ENCODE peak calls at places on chromosome 7, in seven cellular contexts. One of them, this sample, is unnamed.

GRCh38 chr7:84675633-84676034 is 481.0 kb upstream of the SEMA3A start:
- DNase-seq in mesenchymal stem cell: no peak
- DNase-seq in GM23248: no peak
- DNase-seq in neuronal stem cell: no peak
- DNase-seq in IMR-90: no peak
- DNase-seq in fibroblast of lung: peak; percentile 22
- DNase-seq in SK-N-SH: peak; percentile 21
- DNase-seq in this sample: no peak

GRCh38 chr7:70553364-70553763 is 578.6 kb upstream of the GALNT17 start:
- DNase-seq in mesenchymal stem cell: no peak
- DNase-seq in IMR-90: no peak
- DNase-seq in GM23248: no peak
- DNase-seq in fibroblast of lung: no peak
- DNase-seq in neuronal stem cell: no peak
- DNase-seq in SK-N-SH: no peak
- DNase-seq in this sample: no peak

GRCh38 chr7:91519241-91520200 is 255.3 kb downstream of the FZD1 start:
- DNase-seq in fibroblast of lung: peak; percentile 13
- DNase-seq in GM23248: no peak
- DNase-seq in SK-N-SH: no peak
- DNase-seq in mesenchymal stem cell: no peak
- DNase-seq in neuronal stem cell: peak; percentile 33
- DNase-seq in IMR-90: no peak
- DNase-seq in this sample: no peak

GRCh38 chr7:32501522-32501921 is 6.2 kb downstream of the AVL9 start:
- DNase-seq in SK-N-SH: no peak
- DNase-seq in GM23248: peak; percentile 81
- DNase-seq in IMR-90: peak; percentile 66
- DNase-seq in mesenchymal stem cell: peak; percentile 36
- DNase-seq in fibroblast of lung: peak; percentile 33
- DNase-seq in neuronal stem cell: no peak
- DNase-seq in this sample: no peak

GRCh38 chr7:10579561-10579960 is 394.1 kb upstream of the PHF14 start:
- DNase-seq in fibroblast of lung: no peak
- DNase-seq in GM23248: no peak
- DNase-seq in IMR-90: no peak
- DNase-seq in mesenchymal stem cell: no peak
- DNase-seq in neuronal stem cell: peak; percentile 1
- DNase-seq in SK-N-SH: peak; percentile 48
- DNase-seq in this sample: no peak

GRCh38 chr7:584820-585219 is 65.2 kb upstream of the PDGFA start:
- DNase-seq in IMR-90: no peak
- DNase-seq in mesenchymal stem cell: no peak
- DNase-seq in neuronal stem cell: no peak
- DNase-seq in GM23248: no peak
- DNase-seq in SK-N-SH: no peak
- DNase-seq in fibroblast of lung: no peak
- DNase-seq in this sample: no peak

GRCh38 chr7:132548489-132549078 is 27.7 kb downstream of the PLXNA4 start:
- DNase-seq in GM23248: peak; percentile 48
- DNase-seq in fibroblast of lung: peak; percentile 50
- DNase-seq in IMR-90: peak; percentile 33
- DNase-seq in mesenchymal stem cell: no peak
- DNase-seq in neuronal stem cell: no peak
- DNase-seq in SK-N-SH: no peak
- DNase-seq in this sample: no peak

GRCh38 chr7:55052081-55052480 is 33.3 kb downstream of the EGFR start:
- DNase-seq in mesenchymal stem cell: peak; percentile 73
- DNase-seq in SK-N-SH: no peak
- DNase-seq in IMR-90: peak; percentile 96
- DNase-seq in fibroblast of lung: peak; percentile 56
- DNase-seq in GM23248: peak; percentile 92
- DNase-seq in neuronal stem cell: no peak
- DNase-seq in this sample: no peak

GRCh38 chr7:128398016-128398840 is 11.6 kb downstream of the IMPDH1 start:
- DNase-seq in GM23248: peak; percentile 61
- DNase-seq in neuronal stem cell: no peak
- DNase-seq in fibroblast of lung: peak; percentile 46
- DNase-seq in SK-N-SH: peak; percentile 90
- DNase-seq in mesenchymal stem cell: peak; percentile 62
- DNase-seq in IMR-90: peak; percentile 41
- DNase-seq in this sample: no peak

GRCh38 chr7:28835800-28836199 is 122.3 kb downstream of the TRIL start:
- DNase-seq in IMR-90: peak; percentile 75
- DNase-seq in GM23248: peak; percentile 71
- DNase-seq in fibroblast of lung: peak; percentile 59
- DNase-seq in SK-N-SH: no peak
- DNase-seq in mesenchymal stem cell: peak; percentile 42
- DNase-seq in neuronal stem cell: no peak
- DNase-seq in this sample: no peak

GRCh38 chr7:116530107-116530820 is 5.4 kb downstream of the CAV1 start:
- DNase-seq in neuronal stem cell: no peak
- DNase-seq in SK-N-SH: no peak
- DNase-seq in IMR-90: no peak
- DNase-seq in GM23248: no peak
- DNase-seq in mesenchymal stem cell: no peak
- DNase-seq in fibroblast of lung: no peak
- DNase-seq in this sample: no peak

GRCh38 chr7:93055543-93056107 is 62.2 kb downstream of the SAMD9 start:
- DNase-seq in IMR-90: peak; percentile 62
- DNase-seq in neuronal stem cell: no peak
- DNase-seq in mesenchymal stem cell: peak; percentile 58
- DNase-seq in fibroblast of lung: peak; percentile 68
- DNase-seq in SK-N-SH: peak; percentile 69
- DNase-seq in GM23248: peak; percentile 70
- DNase-seq in this sample: no peak

GRCh38 chr7:92727755-92728154 is 108.6 kb downstream of the CDK6 start:
- DNase-seq in neuronal stem cell: no peak
- DNase-seq in GM23248: peak; percentile 75
- DNase-seq in IMR-90: peak; percentile 49
- DNase-seq in mesenchymal stem cell: no peak
- DNase-seq in SK-N-SH: no peak
- DNase-seq in fibroblast of lung: peak; percentile 19
- DNase-seq in this sample: no peak

GRCh38 chr7:105661625-105662024 is 80.3 kb upstream of the EFCAB10 start:
- DNase-seq in neuronal stem cell: no peak
- DNase-seq in GM23248: no peak
- DNase-seq in SK-N-SH: no peak
- DNase-seq in IMR-90: no peak
- DNase-seq in mesenchymal stem cell: no peak
- DNase-seq in fibroblast of lung: no peak
- DNase-seq in this sample: no peak

GRCh38 chr7:143359769-143360168 is 2.7 kb downstream of the FAM131B start:
- DNase-seq in neuronal stem cell: no peak
- DNase-seq in mesenchymal stem cell: no peak
- DNase-seq in GM23248: no peak
- DNase-seq in IMR-90: no peak
- DNase-seq in fibroblast of lung: no peak
- DNase-seq in SK-N-SH: no peak
- DNase-seq in this sample: no peak

DNA sequence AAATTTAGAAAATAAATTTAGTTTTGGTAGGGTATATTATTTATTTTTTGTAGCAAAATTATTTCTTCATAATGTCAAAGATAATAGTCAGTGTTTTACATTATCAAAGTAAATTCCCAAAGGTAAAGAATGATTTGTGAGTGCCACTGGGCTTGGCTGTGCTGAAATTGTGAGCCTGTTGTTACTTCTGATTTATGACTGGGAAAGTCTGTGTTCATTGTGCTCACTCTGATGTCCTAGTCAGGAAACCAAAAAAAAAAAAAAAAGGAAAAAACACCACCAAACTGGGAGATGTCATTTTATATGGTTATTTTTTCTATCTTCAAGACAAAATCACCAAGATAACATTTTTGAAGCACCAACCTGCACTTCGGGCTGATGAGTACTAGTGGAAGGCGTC is 44.3 kb downstream of the MDFIC start:
- DNase-seq in neuronal stem cell: no peak
- DNase-seq in mesenchymal stem cell: no peak
- DNase-seq in IMR-90: no peak
- DNase-seq in fibroblast of lung: no peak
- DNase-seq in SK-N-SH: no peak
- DNase-seq in GM23248: no peak
- DNase-seq in this sample: no peak
- H3K4me1 ChIP-seq in neuronal stem cell: no peaks in the 10 kb centered on the region
- H3K4me1 ChIP-seq in mesenchymal stem cell: no peaks in the 10 kb centered on the region
- H3K4me1 ChIP-seq in IMR-90: no peaks in the 10 kb centered on the region
- H3K4me1 ChIP-seq in fibroblast of lung: no peaks in the 10 kb centered on the region
- H3K4me1 ChIP-seq in SK-N-SH: no peaks in the 10 kb centered on the region
- H3K4me1 ChIP-seq in GM23248: no peaks in the 10 kb centered on the region
- H3K4me1 ChIP-seq in this sample: no peaks in the 10 kb centered on the region

GRCh38 chr7:98283887-98284222 is 2.4 kb downstream of the BRI3 start:
- DNase-seq in mesenchymal stem cell: no peak
- DNase-seq in SK-N-SH: no peak
- DNase-seq in IMR-90: no peak
- DNase-seq in neuronal stem cell: no peak
- DNase-seq in GM23248: peak; percentile 59
- DNase-seq in fibroblast of lung: no peak
- DNase-seq in this sample: no peak
- H3K4me3 ChIP-seq in mesenchymal stem cell: peak overlapping the region; percentile 91
- H3K4me3 ChIP-seq in SK-N-SH: peak overlapping the region; percentile 92
- H3K4me3 ChIP-seq in IMR-90: peak overlapping the region; percentile 88
- H3K4me3 ChIP-seq in neuronal stem cell: no peak overlapping the region
- H3K4me3 ChIP-seq in GM23248: peak overlapping the region; percentile 86
- H3K4me3 ChIP-seq in fibroblast of lung: peak overlapping the region; percentile 98
- H3K4me3 ChIP-seq in this sample: peak overlapping the region; percentile 94

GRCh38 chr7:139720705-139721231 is 57.0 kb downstream of the HIPK2 start:
- DNase-seq in fibroblast of lung: peak; percentile 77
- DNase-seq in neuronal stem cell: no peak
- DNase-seq in GM23248: peak; percentile 80
- DNase-seq in SK-N-SH: no peak
- DNase-seq in IMR-90: peak; percentile 52
- DNase-seq in mesenchymal stem cell: peak; percentile 78
- DNase-seq in this sample: no peak
- H3K9ac ChIP-seq in fibroblast of lung: no peak overlapping the region
- H3K9ac ChIP-seq in neuronal stem cell: no peak overlapping the region
- H3K9ac ChIP-seq in GM23248: no peak overlapping the region
- H3K9ac ChIP-seq in SK-N-SH: no peak overlapping the region
- H3K9ac ChIP-seq in IMR-90: no peak overlapping the region
- H3K9ac ChIP-seq in mesenchymal stem cell: no peak overlapping the region
- H3K9ac ChIP-seq in this sample: peak overlapping the region; percentile 2

GRCh38 chr7:17307033-17307432 is 8.6 kb downstream of the AHR start:
- DNase-seq in neuronal stem cell: no peak
- DNase-seq in GM23248: peak; percentile 60
- DNase-seq in IMR-90: peak; percentile 9
- DNase-seq in mesenchymal stem cell: peak; percentile 68
- DNase-seq in SK-N-SH: no peak
- DNase-seq in fibroblast of lung: peak; percentile 42
- DNase-seq in this sample: no peak
- H3K4me1 ChIP-seq in neuronal stem cell: no peaks in the 10 kb centered on the region
- H3K4me1 ChIP-seq in GM23248: peaks cover 84% of the 10 kb centered on the region
- H3K4me1 ChIP-seq in IMR-90: peaks cover 17% of the 10 kb centered on the region
- H3K4me1 ChIP-seq in mesenchymal stem cell: peaks cover 4% of the 10 kb centered on the region
- H3K4me1 ChIP-seq in SK-N-SH: no peaks in the 10 kb centered on the region
- H3K4me1 ChIP-seq in fibroblast of lung: peaks cover 14% of the 10 kb centered on the region
- H3K4me1 ChIP-seq in this sample: peaks cover 8% of the 10 kb centered on the region

This sample was measured in kidney.